ENCODE peak calls at places on chromosomes 12 and 14, in ten cellular contexts. W is fibroblast of pulmonary artery; S is GM12865; T is SK-N-SH; M is HepG2; V is CD8-positive, alpha-beta T cell; O is fibroblast of mammary gland; I is stomach; Q is choroid plexus epithelial cell; J is heart left ventricle. K is an unnamed sample.
A peak's percentile ranks its signal among the peaks of the same experiment; 100 is the strongest.

GRCh38 chr14:33717866-33718265 is 233.0 kb downstream of the EGLN3 start:
- DNase-seq in M (no peak), W (no peak), J (no peak), S (no peak), O (no peak), V (no peak), T (no peak), Q (no peak), I (no peak), K (no peak)

GRCh38 chr12:120316798-120317257 is 10.8 kb downstream of the PLA2G1B start:
- DNase-seq in W (no peak), T (no peak), V (no peak), S (no peak), J (no peak), I (no peak), Q (peak; percentile 41), M (peak; percentile 45), O (no peak), K (no peak)

GRCh38 chr14:101763941-101764709 is 2.6 kb downstream of the PPP2R5C start:
- DNase-seq in T (no peak), W (no peak), I (no peak), V (no peak), S (no peak), Q (no peak), O (no peak), J (no peak), M (no peak), K (no peak)

GRCh38 chr14:36553650-36554260 is 28.7 kb downstream of the NKX2-8 start:
- DNase-seq in J (no peak), Q (peak; percentile 80), V (no peak), W (peak; percentile 63), M (peak; percentile 65), S (peak; percentile 52), T (peak; percentile 45), O (peak; percentile 54), I (no peak), K (peak; percentile 37)

GRCh38 chr12:5078423-5078822 is 34.7 kb downstream of the KCNA5 start:
- DNase-seq in S (no peak), M (no peak), J (peak; percentile 83), I (no peak), V (no peak), O (no peak), W (no peak), Q (no peak), T (peak; percentile 55), K (no peak)

GRCh38 chr12:110355080-110355479 is 48.4 kb downstream of the ANAPC7 start:
- DNase-seq in J (no peak), Q (peak; percentile 36), W (no peak), I (no peak), S (peak; percentile 49), O (no peak), T (peak; percentile 48), V (peak; percentile 30), M (peak; percentile 55), K (no peak)

GRCh38 chr12:106084048-106084671 is 54.6 kb downstream of the NUAK1 start:
- DNase-seq in Q (peak; percentile 97), S (no peak), O (peak; percentile 44), W (peak; percentile 89), M (peak; percentile 29), J (no peak), T (no peak), V (no peak), I (no peak), K (peak; percentile 94)

GRCh38 chr12:75944097-75944904 is 87.3 kb downstream of the PHLDA1 start:
- DNase-seq in S (peak; percentile 70), Q (peak; percentile 91), I (no peak), M (peak; percentile 97), T (no peak), W (peak; percentile 92), J (no peak), V (no peak), O (peak; percentile 83), K (peak; percentile 62)

GRCh38 chr12:130337476-130338303 is at the start of gene PIWIL1:
- DNase-seq in V (no peak), O (no peak), I (no peak), S (no peak), M (no peak), W (no peak), J (no peak), Q (no peak), T (peak; percentile 94), K (no peak)

GRCh38 chr14:56487761-56488160 is 91.8 kb upstream of the TMEM260 start:
- DNase-seq in J (no peak), W (peak; percentile 18), M (no peak), V (no peak), Q (peak; percentile 68), I (no peak), T (no peak), O (peak; percentile 76), S (no peak), K (no peak)

GRCh38 chr14:72812292-72812851 is 81.5 kb downstream of the DPF3 start:
- DNase-seq in W (no peak), Q (no peak), M (no peak), T (no peak), J (peak; percentile 79), S (no peak), I (peak; percentile 27), O (no peak), V (no peak), K (no peak)

GRCh38 chr12:46470975-46471374 is 98.4 kb upstream of the SLC38A2 start:
- DNase-seq in T (no peak), I (no peak), V (no peak), Q (no peak), W (no peak), J (no peak), M (no peak), S (no peak), O (peak; percentile 56), K (no peak)

GRCh38 chr14:23436327-23437141 is 1.1 kb upstream of the MYH7 start:
- DNase-seq in M (no peak), S (no peak), Q (no peak), V (no peak), W (no peak), O (no peak), I (no peak), J (no peak), T (no peak), K (no peak)

GRCh38 chr14:92945959-92946846 is 23.3 kb downstream of the CHGA start:
- DNase-seq in O (peak; percentile 63), I (peak; percentile 91), T (peak; percentile 62), Q (peak; percentile 73), M (no peak), S (no peak), J (peak; percentile 46), V (no peak), W (peak; percentile 60), K (no peak)

GRCh38 chr12:131090254-131091210 is 136.8 kb downstream of the ADGRD1 start:
- DNase-seq in I (no peak), V (no peak), W (no peak), Q (no peak), S (no peak), M (no peak), J (peak; percentile 15), O (no peak), T (no peak), K (no peak)

GRCh38 chr14:36666416-36667206 is 5.0 kb downstream of the PAX9 start:
- DNase-seq in O (no peak), V (no peak), S (no peak), M (no peak), Q (no peak), W (no peak), J (no peak), T (no peak), I (no peak), K (no peak)

GRCh38 chr14:106843951-106844483 is 1317.6 kb downstream of the TMEM121 start:
- DNase-seq in M (no peak), O (peak; percentile 5), J (peak; percentile 28), S (peak; percentile 63), T (peak; percentile 13), W (no peak), Q (no peak), I (peak; percentile 75), V (no peak), K (no peak)

GRCh38 chr14:91744068-91744480 is 12.2 kb upstream of the CATSPERB start:
- DNase-seq in S (no peak), Q (peak; percentile 6), I (peak; percentile 60), J (no peak), W (no peak), T (no peak), V (no peak), O (peak; percentile 49), M (no peak), K (no peak)

GRCh38 chr12:54415223-54415929 is 3.7 kb downstream of the ITGA5 start:
- DNase-seq in J (no peak), S (no peak), T (no peak), V (peak; percentile 13), O (peak; percentile 48), I (no peak), Q (no peak), W (no peak), M (no peak), K (no peak)
- TF ChIP-seq CTCF in J (no peak), S (no peak), T (no peak), V (no peak), O (peak; percentile 15), I (no peak), Q (peak; percentile 33), W (no peak), M (no peak), K (no peak)

DNA sequence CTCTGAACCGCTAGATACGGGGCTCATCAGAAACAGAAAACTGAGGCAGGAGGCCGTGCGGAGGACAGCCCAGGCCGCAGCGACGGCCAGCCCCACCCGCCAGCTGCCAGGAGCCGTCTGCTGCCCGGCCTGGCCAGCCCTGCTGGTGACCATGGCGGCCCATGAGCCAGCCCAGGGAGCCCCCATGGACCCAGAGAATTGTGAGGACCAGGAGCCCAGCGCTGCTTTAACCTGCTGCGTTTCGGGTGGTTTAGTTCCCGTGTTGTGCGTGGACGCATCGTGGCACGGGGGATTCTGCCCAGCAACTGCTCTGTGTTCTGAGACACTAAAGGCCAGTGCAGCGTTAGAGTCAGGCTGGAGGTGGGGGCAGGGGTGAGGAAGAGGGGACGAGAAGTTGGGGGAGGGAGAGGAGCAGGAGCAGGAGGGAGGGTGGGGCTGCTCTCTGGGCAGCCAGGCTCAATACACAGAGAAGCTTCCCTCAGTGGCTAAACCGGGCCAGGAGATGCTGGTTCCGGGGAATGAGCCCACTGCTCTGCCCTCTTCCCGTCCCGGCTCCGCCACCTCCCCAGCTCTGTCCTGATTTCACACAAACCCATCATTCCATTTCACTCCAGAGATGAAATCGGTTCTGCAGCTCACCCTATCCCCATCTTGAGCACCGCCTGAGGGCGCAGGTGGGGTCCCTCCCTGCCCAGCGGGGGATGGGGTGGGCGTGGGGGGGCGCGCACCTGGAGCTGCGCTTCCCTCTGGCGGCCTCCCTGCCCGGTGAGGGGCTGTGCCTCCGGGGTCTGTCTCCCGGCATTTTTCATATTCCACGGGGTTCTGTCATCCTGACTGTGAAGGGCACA is 44.4 kb downstream of the NOC4L start:
- DNase-seq in S (no peak), V (peak; percentile 31), I (no peak), O (no peak), M (no peak), J (no peak), T (no peak), W (no peak), Q (no peak), K (no peak)
- TF ChIP-seq CTCF in S (no peak), V (no peak), I (no peak), O (no peak), M (no peak), J (no peak), T (no peak), W (no peak), Q (no peak), K (no peak)

GRCh38 chr12:124508323-124509096 is 58.9 kb downstream of the NCOR2 start:
- DNase-seq in O (peak; percentile 61), M (no peak), T (no peak), S (peak; percentile 34), Q (peak; percentile 39), I (no peak), V (no peak), W (no peak), J (no peak), K (no peak)
- TF ChIP-seq CTCF in O (no peak), M (peak; percentile 25), T (peak; percentile 36), S (peak; percentile 6), Q (no peak), I (no peak), V (no peak), W (no peak), J (no peak), K (peak; percentile 12)

GRCh38 chr12:12725086-12725955 is 8.2 kb downstream of the CDKN1B start:
- DNase-seq in Q (peak; percentile 100), J (peak; percentile 93), T (peak; percentile 91), S (peak; percentile 100), W (peak; percentile 99), I (peak; percentile 95), M (peak; percentile 97), V (peak; percentile 97), O (peak; percentile 99), K (peak; percentile 98)
- TF ChIP-seq CTCF in Q (no peak), J (no peak), T (no peak), S (no peak), W (no peak), I (no peak), M (no peak), V (no peak), O (no peak), K (no peak)